ENCODE peak calls at places on chromosomes 13 and 19, in seven cellular contexts. K, P, Z, H, Y, W and T are unnamed samples.

GRCh38 chr19:4910594-4911273 is 1.4 kb downstream of the UHRF1 start:
- DNase-seq in Y (peak), H (peak), W (peak), Z (no peak), P (no peak), K (no peak), T (peak)

GRCh38 chr13:110348751-110349150 is 41.7 kb downstream of the COL4A2 start:
- DNase-seq in K (no peak), W (no peak), P (no peak), Z (no peak), H (no peak), Y (no peak), T (no peak)

GRCh38 chr13:99425485-99426341 is 75.6 kb upstream of the TM9SF2 start:
- DNase-seq in K (no peak), P (no peak), W (no peak), Z (peak), Y (no peak), H (no peak), T (no peak)

GRCh38 chr19:6103217-6103644 is 7.1 kb downstream of the RFX2 start:
- DNase-seq in W (peak), K (no peak), H (no peak), P (no peak), Z (peak), Y (peak), T (peak)

GRCh38 chr13:100491164-100491847 is 97.3 kb downstream of the GGACT start:
- DNase-seq in K (no peak), H (no peak), Y (peak), P (no peak), W (peak), Z (no peak), T (no peak)

GRCh38 chr19:56321254-56321980 is 6.8 kb upstream of the ZSCAN5A start:
- DNase-seq in H (no peak), Y (no peak), K (no peak), Z (no peak), W (no peak), P (peak), T (no peak)

GRCh38 chr19:36436531-36436930 is 18.1 kb upstream of the ZFP82 start:
- DNase-seq in P (no peak), Z (no peak), W (no peak), K (no peak), Y (no peak), H (peak), T (no peak)

GRCh38 chr19:1489463-1489971 is 633 bp downstream of the PCSK4 start:
- DNase-seq in Z (no peak), Y (no peak), P (no peak), H (no peak), K (no peak), W (no peak), T (no peak)

GRCh38 chr13:107185889-107186288 is 618.0 kb upstream of the ARGLU1 start:
- DNase-seq in P (no peak), H (no peak), W (no peak), Z (no peak), K (no peak), Y (no peak), T (peak)

GRCh38 chr13:25886438-25887214 is 165.2 kb downstream of the SHISA2 start:
- DNase-seq in P (no peak), Y (no peak), H (no peak), K (no peak), W (no peak), Z (no peak), T (no peak)

GRCh38 chr13:21569686-21570085 is 34.3 kb downstream of the MICU2 start:
- DNase-seq in Z (no peak), P (no peak), K (no peak), H (no peak), W (no peak), Y (no peak), T (no peak)

GRCh38 chr19:4375620-4376228 is 24.6 kb downstream of the SH3GL1 start:
- DNase-seq in Y (no peak), K (no peak), H (peak), Z (no peak), W (no peak), P (peak), T (peak)

GRCh38 chr13:99321709-99322108 is 14.5 kb upstream of the GPR183 start:
- DNase-seq in K (no peak), Z (no peak), Y (no peak), P (no peak), W (no peak), H (no peak), T (no peak)

GRCh38 chr13:102847272-102848234 is 1.7 kb downstream of the ERCC5 start:
- DNase-seq in Y (no peak), K (peak), Z (no peak), H (peak), P (peak), W (no peak), T (no peak)

GRCh38 chr13:110379905-110380341 is 72.8 kb downstream of the COL4A2 start:
- DNase-seq in K (no peak), Z (no peak), W (no peak), Y (no peak), H (peak), P (no peak), T (no peak)

GRCh38 chr13:101640797-101641400 is 188.4 kb downstream of the ITGBL1 start:
- DNase-seq in Z (no peak), Y (no peak), P (no peak), K (no peak), H (peak), W (no peak), T (peak)

GRCh38 chr19:48613852-48614435 is 932 bp downstream of the FAM83E start:
- DNase-seq in W (no peak), Y (no peak), P (no peak), K (no peak), Z (no peak), H (no peak), T (no peak)
- TF ChIP-seq POLR2A in W (no peak), Y (no peak), P (no peak), K (no peak), Z (no peak), H (no peak), T (no peak)

GRCh38 chr19:18587962-18588610 is 512 bp upstream of the REX1BD start:
- DNase-seq in K (no peak), P (no peak), W (no peak), H (no peak), Z (no peak), Y (no peak), T (no peak)

GRCh38 chr19:18587561-18587960 is 1.0 kb upstream of the REX1BD start:
- DNase-seq in P (no peak), Z (no peak), Y (no peak), W (no peak), H (no peak), K (no peak), T (no peak)

GRCh38 chr19:18589380-18590272 is 1.0 kb downstream of the REX1BD start:
- DNase-seq in W (peak), P (peak), Z (peak), Y (peak), H (peak), K (peak), T (no peak)

GRCh38 chr19:18590273-18591272 is 2.0 kb downstream of the REX1BD start:
- DNase-seq in W (peak), H (peak), K (peak), Y (no peak), P (peak), Z (no peak), T (no peak)

DNA sequence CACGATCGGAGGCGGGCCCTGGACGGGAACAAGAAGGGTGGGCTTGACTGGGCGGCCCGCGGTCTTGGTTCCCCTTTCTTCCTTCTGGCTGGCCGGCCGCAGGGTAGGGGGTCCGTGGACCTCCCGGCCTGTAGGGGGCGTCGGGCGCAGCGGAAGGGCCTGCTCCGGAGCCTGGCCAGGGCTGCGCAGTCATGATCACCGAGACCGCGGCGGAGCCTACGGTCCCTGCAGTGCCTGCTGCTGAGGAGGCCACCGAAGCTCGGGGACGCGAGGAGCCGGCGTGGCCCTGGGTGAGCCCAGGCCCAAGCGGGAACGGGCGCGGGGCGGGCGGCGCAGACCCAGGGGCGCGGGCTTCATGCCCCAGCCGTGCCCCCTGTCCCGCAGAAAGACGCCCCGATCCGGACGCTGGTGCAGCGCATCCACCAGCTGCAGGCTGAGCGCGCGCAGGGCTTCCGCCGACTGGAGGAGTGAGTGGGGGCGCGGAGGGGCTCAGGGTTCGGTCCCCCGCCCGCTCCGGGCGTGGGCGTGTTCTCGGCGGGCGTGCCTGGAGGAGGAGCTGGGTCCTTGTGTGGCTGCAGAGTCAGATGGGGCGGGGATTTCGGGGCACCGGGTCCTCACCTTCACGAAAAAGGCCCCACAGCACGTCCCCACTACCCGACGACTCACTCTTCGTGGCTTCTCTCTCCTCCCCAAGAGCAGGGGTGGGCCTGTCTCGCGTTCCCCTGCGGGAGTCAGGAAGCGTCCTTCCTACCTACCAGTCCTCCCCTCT is at the start of gene REX1BD:
- DNase-seq in Y (peak), Z (peak), P (peak), H (peak), W (peak), K (no peak), T (peak)
- TF ChIP-seq POLR2A in Y (no peak), Z (no peak), P (peak), H (peak), W (peak), K (peak), T (peak)

DNA sequence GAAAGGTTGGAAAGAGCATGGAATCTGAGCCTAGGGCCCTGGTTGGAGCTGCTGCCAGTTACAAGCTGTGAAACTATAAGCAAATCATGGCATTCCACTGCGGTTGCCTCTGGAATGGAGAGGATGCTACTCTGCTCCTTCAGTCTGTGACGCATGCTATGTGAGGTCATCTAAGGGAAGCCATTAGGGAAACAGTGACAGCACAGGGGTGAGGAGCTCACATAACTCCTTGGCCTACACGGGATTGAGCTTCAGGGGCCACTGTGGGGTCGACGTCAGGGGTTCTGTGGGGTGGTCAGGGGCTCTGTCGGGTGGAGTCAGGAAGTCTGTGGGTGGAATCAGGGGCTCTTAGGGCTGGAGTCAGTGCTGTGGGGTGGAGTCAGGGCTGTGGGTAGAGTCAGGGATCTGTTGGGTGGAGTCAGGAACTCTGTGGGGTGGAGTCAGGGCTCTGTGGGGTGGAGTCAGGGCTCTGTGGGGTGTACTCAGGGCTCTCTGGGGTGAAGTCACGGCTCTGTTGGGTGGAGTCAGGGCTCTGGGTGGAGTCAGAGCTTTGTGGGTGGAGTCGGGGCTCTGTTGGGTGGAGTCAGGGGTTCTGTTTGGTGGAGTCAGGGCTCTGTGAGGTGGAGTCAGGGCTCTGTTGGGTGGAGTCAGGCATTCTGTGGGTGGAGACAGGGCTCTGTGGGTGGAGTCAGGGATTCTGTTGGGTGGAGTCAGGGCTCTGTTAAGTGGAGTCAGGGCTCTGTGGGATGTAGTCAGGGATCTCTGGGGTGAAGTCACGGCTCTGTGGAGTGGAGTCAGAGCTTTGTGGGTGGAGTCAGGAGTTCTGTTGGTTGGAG is 35.8 kb upstream of the MEDAG start:
- DNase-seq in Y (peak), P (peak), W (peak), H (peak), K (peak), Z (peak), T (no peak)
- TF ChIP-seq POLR2A in Y (no peak), P (no peak), W (no peak), H (no peak), K (peak), Z (no peak), T (peak)

GRCh38 chr19:10352764-10353671 is 13.6 kb upstream of the ICAM3 start:
- DNase-seq in W (peak), Y (no peak), P (peak), Z (no peak), K (no peak), H (no peak), T (no peak)
- TF ChIP-seq POLR2A in W (no peak), Y (no peak), P (no peak), Z (no peak), K (no peak), H (no peak), T (no peak)

DNA sequence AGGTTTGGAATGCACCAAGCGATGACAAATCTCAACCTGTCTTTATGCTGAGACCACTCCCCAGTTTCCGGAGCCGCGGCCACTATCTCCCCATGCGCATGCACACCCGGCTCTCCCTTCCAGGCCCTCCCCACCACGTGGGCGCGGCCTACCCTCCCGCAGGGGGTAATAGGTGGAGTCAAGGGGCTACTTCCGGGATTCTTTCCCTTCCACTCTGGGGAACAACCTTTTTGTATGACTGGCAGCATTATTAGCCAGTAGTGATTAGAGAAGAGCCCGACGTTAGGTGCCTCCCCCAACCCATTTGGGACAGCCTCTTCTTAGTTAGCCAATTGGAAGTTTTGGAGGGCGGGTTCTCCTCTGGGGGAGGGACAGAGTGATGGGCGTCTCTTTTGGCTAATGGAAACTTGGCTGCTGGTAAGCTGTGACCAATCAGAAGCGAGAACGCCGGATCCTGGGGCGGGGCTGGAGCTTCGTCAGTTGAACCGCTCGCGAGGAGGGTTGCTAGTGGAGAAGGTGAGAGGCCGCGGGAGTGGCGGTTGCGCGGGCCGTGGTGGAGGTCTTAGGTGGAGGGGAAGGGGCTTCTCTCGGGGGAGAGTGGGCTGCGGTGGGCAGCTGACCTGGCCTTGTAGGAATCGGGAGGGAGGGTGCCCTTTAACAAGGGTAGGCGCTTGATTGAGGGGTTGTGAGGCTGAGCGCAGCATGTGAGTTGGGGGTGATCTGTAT is at the start of gene CCDC61:
- DNase-seq in K (peak), W (peak), Z (peak), Y (peak), P (peak), H (peak), T (peak)
- TF ChIP-seq POLR2A in K (peak), W (peak), Z (no peak), Y (no peak), P (peak), H (peak), T (peak)

DNA sequence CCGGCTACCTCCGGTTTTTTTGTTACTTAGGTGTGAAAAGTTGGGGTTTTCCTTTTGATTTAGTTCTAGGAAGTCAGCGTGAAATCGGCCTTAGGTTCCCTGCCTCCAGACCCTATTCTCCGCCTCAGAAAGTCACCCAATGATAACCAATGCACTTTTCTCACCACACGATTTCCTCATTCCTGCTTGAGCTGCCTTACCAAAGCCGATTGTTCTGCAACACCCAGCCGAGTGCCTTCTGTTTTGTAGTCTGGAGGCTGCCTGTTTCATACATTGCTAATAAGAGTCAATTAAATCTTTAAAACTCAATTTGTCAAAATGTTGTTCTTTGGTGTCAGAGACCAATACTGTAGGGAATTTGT is 39.7 kb downstream of the GJA3 start:
- DNase-seq in H (no peak), Y (no peak), Z (no peak), P (no peak), K (no peak), W (no peak), T (no peak)
- TF ChIP-seq POLR2A in H (no peak), Y (no peak), Z (no peak), P (no peak), K (no peak), W (no peak), T (no peak)

DNA sequence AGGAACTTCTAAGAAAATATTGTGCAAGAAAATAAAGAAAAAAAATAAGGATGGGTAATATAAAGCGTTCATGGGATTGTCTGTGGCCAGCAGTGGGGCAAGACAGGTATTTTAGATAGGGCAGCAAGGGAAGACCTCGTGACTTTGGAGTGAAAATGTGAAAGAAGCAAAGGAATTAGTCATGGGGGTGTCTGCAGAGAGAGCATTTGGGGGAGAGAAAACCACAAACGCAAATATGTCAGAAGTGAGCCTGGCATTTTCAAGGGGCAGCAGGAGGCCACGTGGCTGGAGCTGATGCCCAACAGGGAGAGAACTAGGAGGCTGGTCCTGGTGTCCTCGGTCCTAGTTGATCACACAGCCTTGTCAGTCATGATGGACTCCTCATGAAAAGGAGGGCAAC is 31.1 kb downstream of the RUBCNL start:
- DNase-seq in H (no peak), W (no peak), K (no peak), P (no peak), Z (no peak), Y (no peak), T (no peak)
- TF ChIP-seq POLR2A in H (no peak), W (no peak), K (no peak), P (no peak), Z (no peak), Y (no peak), T (no peak)